ENCODE peak calls at places on chromosome 20, in four cellular contexts. W, D, A and Y are unnamed samples.

GRCh38 chr20:32527447-32528055 is 57.6 kb downstream of the NOL4L start:
- DNase-seq in D (no peak), A (no peak), W (no peak), Y (no peak)

GRCh38 chr20:10119336-10119735 is 84.5 kb downstream of the ANKEF1 start:
- DNase-seq in W (no peak), A (no peak), D (no peak), Y (no peak)

GRCh38 chr20:58139849-58140786 is 88.3 kb downstream of the ANKRD60 start:
- DNase-seq in D (no peak), A (no peak), W (no peak), Y (no peak)

GRCh38 chr20:63071541-63072181 is 64.9 kb upstream of the BHLHE23 start:
- DNase-seq in D (peak), A (no peak), W (no peak), Y (peak)

GRCh38 chr20:64058536-64058935 is 4.5 kb upstream of the TCEA2 start:
- DNase-seq in A (no peak), W (no peak), D (no peak), Y (no peak)

GRCh38 chr20:32891926-32892660 is 33.4 kb downstream of the EFCAB8 start:
- DNase-seq in W (no peak), A (no peak), D (no peak), Y (no peak)

GRCh38 chr20:44714701-44715494 is at the start of gene CCN5:
- DNase-seq in W (peak), D (peak), A (no peak), Y (peak)

GRCh38 chr20:51345601-51346101 is 196.9 kb downstream of the NFATC2 start:
- DNase-seq in D (peak), A (no peak), W (no peak), Y (no peak)

GRCh38 chr20:2585811-2586210 is 49.4 kb downstream of the TMC2 start:
- DNase-seq in D (no peak), W (no peak), A (no peak), Y (no peak)

GRCh38 chr20:33929917-33930316 is 63.8 kb upstream of the RALY start:
- DNase-seq in D (no peak), A (no peak), W (no peak), Y (no peak)

GRCh38 chr20:18638768-18639167 is 50.9 kb downstream of the DTD1 start:
- DNase-seq in A (no peak), W (no peak), D (no peak), Y (no peak)

GRCh38 chr20:2051920-2052319 is 49.7 kb upstream of the STK35 start:
- DNase-seq in W (no peak), D (no peak), A (no peak), Y (no peak)

GRCh38 chr20:49603209-49603627 is 35.3 kb upstream of the PTGIS start:
- DNase-seq in W (peak), D (no peak), A (no peak), Y (no peak)

GRCh38 chr20:18164356-18164755 is 26.7 kb downstream of the KAT14 start:
- DNase-seq in A (no peak), D (no peak), W (no peak), Y (no peak)

GRCh38 chr20:30811896-30812671 is 445.4 kb upstream of the DEFB115 start:
- DNase-seq in A (peak), W (no peak), D (no peak), Y (peak)

GRCh38 chr20:19492116-19492515 is 265.9 kb upstream of the RIN2 start:
- DNase-seq in D (no peak), W (no peak), A (no peak), Y (no peak)

GRCh38 chr20:51807864-51808263 is 5.5 kb upstream of the SALL4 start:
- DNase-seq in W (no peak), A (no peak), D (no peak), Y (no peak)

GRCh38 chr20:6886065-6886729 is 118.7 kb downstream of the BMP2 start:
- DNase-seq in D (no peak), W (no peak), A (no peak), Y (no peak)

GRCh38 chr20:36092424-36093024 is 62.0 kb upstream of the EPB41L1 start:
- DNase-seq in W (no peak), D (no peak), A (no peak), Y (peak)

GRCh38 chr20:57783196-57783595 is 73.4 kb upstream of the PMEPA1 start:
- DNase-seq in D (no peak), A (no peak), W (no peak), Y (no peak)

GRCh38 chr20:59023616-59024015 is 4.4 kb downstream of the TUBB1 start:
- DNase-seq in W (no peak), D (no peak), A (no peak), Y (no peak)

GRCh38 chr20:6697228-6697972 is 70.1 kb upstream of the BMP2 start:
- DNase-seq in D (no peak), W (peak), A (no peak), Y (no peak)

GRCh38 chr20:52905235-52905634 is 66.9 kb upstream of the TSHZ2 start:
- DNase-seq in D (no peak), W (no peak), A (no peak), Y (no peak)

GRCh38 chr20:25216199-25216945 is 20.9 kb downstream of the ENTPD6 start:
- DNase-seq in W (no peak), D (no peak), A (no peak), Y (no peak)

GRCh38 chr20:25218492-25218891 is 23.0 kb downstream of the ENTPD6 start:
- DNase-seq in W (no peak), A (no peak), D (no peak), Y (no peak)

GRCh38 chr20:25218109-25218486 is 22.6 kb downstream of the ENTPD6 start:
- DNase-seq in W (no peak), D (no peak), A (no peak), Y (no peak)

GRCh38 chr20:25215521-25215920 is 20.0 kb downstream of the ENTPD6 start:
- DNase-seq in W (no peak), D (no peak), A (no peak), Y (no peak)

GRCh38 chr20:25217161-25218108 is 21.9 kb downstream of the ENTPD6 start:
- DNase-seq in D (no peak), W (no peak), A (no peak), Y (no peak)
- TF ChIP-seq CHD4 in D (no peak), W (no peak), A (no peak), Y (no peak)

GRCh38 chr20:14838663-14839650 is 501.5 kb upstream of the FLRT3 start:
- DNase-seq in D (no peak), A (peak), W (no peak), Y (no peak)
- TF ChIP-seq ESRRA in D (no peak), A (no peak), W (no peak), Y (no peak)

GRCh38 chr20:23043376-23043775 is 6.1 kb downstream of the THBD start:
- DNase-seq in D (no peak), W (no peak), A (no peak), Y (peak)
- TF ChIP-seq KDM1A in D (no peak), W (no peak), A (no peak), Y (no peak)

DNA sequence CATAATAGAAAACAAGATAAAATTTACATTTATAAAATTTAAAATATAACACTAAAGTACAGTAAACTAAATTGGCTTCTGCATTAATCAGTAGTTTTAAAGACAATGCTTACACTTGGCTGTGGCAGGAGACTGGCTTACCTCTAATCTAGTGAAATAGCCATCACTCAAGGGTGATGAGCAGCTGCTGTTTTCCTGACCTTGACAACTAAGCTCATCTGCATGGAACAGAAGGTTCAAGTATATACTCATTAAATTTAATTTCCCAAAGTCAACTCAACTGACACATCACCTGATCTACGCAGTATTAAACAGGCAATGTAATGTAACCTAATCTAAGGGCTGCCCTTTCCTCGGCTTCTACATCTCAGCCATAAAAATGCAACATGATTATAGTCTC is 14.5 kb downstream of the TMX4 start:
- DNase-seq in D (no peak), W (no peak), A (no peak), Y (no peak)
- TF ChIP-seq CHD4 in D (no peak), W (no peak), A (no peak), Y (no peak)

DNA sequence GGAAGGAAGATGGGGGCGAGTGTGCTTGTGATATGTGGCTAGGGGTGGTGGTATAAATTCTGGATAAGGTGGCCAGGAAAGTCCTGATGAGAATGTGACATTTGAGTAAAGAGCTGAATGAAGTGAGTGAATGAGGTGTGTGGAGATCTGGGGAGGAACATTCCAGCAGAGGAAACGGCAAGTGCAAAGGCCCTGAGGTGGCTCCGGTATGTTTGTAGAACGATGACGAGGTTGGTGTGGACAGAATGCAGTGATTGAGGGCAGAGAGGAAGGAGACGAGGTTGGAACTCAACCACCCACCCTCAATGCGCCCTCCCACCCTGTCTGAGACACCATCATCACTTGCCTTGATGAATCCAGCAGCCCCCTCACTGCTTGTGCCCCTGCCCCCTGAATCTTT is 214.1 kb upstream of the RNF24 start:
- DNase-seq in W (no peak), D (no peak), A (no peak), Y (no peak)
- TF ChIP-seq ESRRA in W (no peak), D (no peak), A (no peak), Y (no peak)

DNA sequence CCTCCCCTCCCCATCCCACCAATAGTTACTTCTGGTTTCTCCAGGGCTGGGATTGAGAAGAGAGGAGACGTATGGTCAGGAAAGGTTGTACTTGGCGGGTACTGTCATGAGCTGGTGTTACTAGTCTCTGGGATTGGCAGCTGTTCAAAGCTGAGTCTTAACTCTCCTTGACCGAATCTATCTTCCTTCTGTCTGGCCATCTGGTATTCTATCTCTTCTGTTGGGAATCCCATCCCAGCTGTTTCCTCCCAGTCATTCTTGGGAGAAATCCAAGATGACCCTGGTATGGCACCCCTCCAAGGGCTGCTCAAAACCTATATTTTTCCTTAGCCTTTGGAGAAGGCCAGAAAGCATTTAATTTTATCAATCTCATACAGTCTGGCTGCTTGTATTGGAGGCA is 287.0 kb upstream of the CHD6 start:
- DNase-seq in A (no peak), D (no peak), W (no peak), Y (no peak)
- TF ChIP-seq KDM1A in A (no peak), D (no peak), W (no peak), Y (no peak)

GRCh38 chr20:29443819-29444218 is 1813.6 kb upstream of the DEFB115 start:
- DNase-seq in A (peak), W (no peak), D (no peak), Y (no peak)
- TF ChIP-seq CHD4 in A (no peak), W (no peak), D (no peak), Y (no peak)